ENCODE peak calls at places on chromosomes 12 and 14, in seven cellular contexts. R is A549, E is GM13977, C is left ventricle myocardium inferior, Q is esophagus muscularis mucosa, L is dorsolateral prefrontal cortex, J is AG04449. G is an unnamed sample.

GRCh38 chr14:103552811-103553210 is 9.6 kb downstream of the BAG5 start:
- DNase-seq in R (no peak), E (no peak), C (peak; percentile 15), Q (no peak), L (no peak), J (no peak), G (no peak)

GRCh38 chr12:121893901-121894540 is 5.4 kb downstream of the PSMD9 start:
- DNase-seq in R (peak; percentile 65), E (no peak), C (no peak), Q (no peak), L (no peak), J (no peak), G (peak; percentile 53)

GRCh38 chr12:46825526-46826414 is at the start of gene SLC38A4:
- DNase-seq in R (no peak), E (no peak), C (peak; percentile 35), Q (no peak), L (no peak), J (no peak), G (no peak)

GRCh38 chr14:75069021-75069810 is at the start of gene ZC2HC1C:
- DNase-seq in R (peak; percentile 84), E (peak; percentile 80), C (peak; percentile 97), Q (peak; percentile 98), L (peak; percentile 90), J (no peak), G (peak; percentile 56)

GRCh38 chr14:22147716-22148115 is 441.3 kb downstream of the DAD1 start:
- DNase-seq in R (no peak), E (no peak), C (no peak), Q (no peak), L (no peak), J (no peak), G (peak; percentile 26)

GRCh38 chr14:100056964-100057817 is 8.0 kb upstream of the EVL start:
- DNase-seq in R (peak; percentile 28), E (peak; percentile 69), C (no peak), Q (no peak), L (no peak), J (no peak), G (peak; percentile 31)

GRCh38 chr12:89731614-89732013 is 23.0 kb upstream of the ATP2B1 start:
- DNase-seq in R (no peak), E (no peak), C (no peak), Q (no peak), L (no peak), J (no peak), G (no peak)

GRCh38 chr14:23445773-23446172 is 10.3 kb upstream of the MYH7 start:
- DNase-seq in R (no peak), E (no peak), C (no peak), Q (no peak), L (no peak), J (no peak), G (no peak)

GRCh38 chr14:104378636-104379225 is 200.8 kb upstream of the C14orf180 start:
- DNase-seq in R (no peak), E (no peak), C (no peak), Q (no peak), L (no peak), J (no peak), G (no peak)

GRCh38 chr12:103590271-103590670 is 3.2 kb downstream of the STAB2 start:
- DNase-seq in R (no peak), E (no peak), C (no peak), Q (no peak), L (no peak), J (no peak), G (no peak)

GRCh38 chr12:124551268-124552144 is 15.9 kb downstream of the NCOR2 start:
- DNase-seq in R (no peak), E (no peak), C (peak; percentile 68), Q (peak; percentile 94), L (no peak), J (no peak), G (peak; percentile 20)

GRCh38 chr12:26651566-26652188 is 181.3 kb downstream of the ITPR2 start:
- DNase-seq in R (peak; percentile 71), E (peak; percentile 47), C (no peak), Q (no peak), L (peak; percentile 53), J (no peak), G (peak; percentile 60)

GRCh38 chr14:55713496-55713895 is 133.5 kb downstream of the KTN1 start:
- DNase-seq in R (no peak), E (no peak), C (no peak), Q (no peak), L (no peak), J (no peak), G (no peak)

GRCh38 chr12:47299586-47299985 is 219.8 kb upstream of the AMIGO2 start:
- DNase-seq in R (no peak), E (no peak), C (no peak), Q (no peak), L (no peak), J (no peak), G (no peak)

GRCh38 chr12:49507139-49507538 is 31.7 kb upstream of the KCNH3 start:
- DNase-seq in R (peak; percentile 67), E (no peak), C (no peak), Q (peak; percentile 14), L (no peak), J (peak; percentile 72), G (no peak)

GRCh38 chr14:104925214-104925899 is 678 bp downstream of the PLD4 start:
- DNase-seq in R (no peak), E (no peak), C (no peak), Q (no peak), L (no peak), J (no peak), G (no peak)

GRCh38 chr12:28780096-28780495 is 369.0 kb upstream of the FAR2 start:
- DNase-seq in R (peak; percentile 38), E (no peak), C (no peak), Q (no peak), L (no peak), J (peak; percentile 21), G (no peak)

GRCh38 chr14:38526841-38527501 is 271.1 kb upstream of the CLEC14A start:
- DNase-seq in R (no peak), E (no peak), C (no peak), Q (no peak), L (no peak), J (no peak), G (no peak)

GRCh38 chr12:4031703-4032291 is 158.6 kb upstream of the PARP11 start:
- DNase-seq in R (peak; percentile 15), E (peak; percentile 31), C (peak; percentile 20), Q (no peak), L (no peak), J (no peak), G (no peak)

GRCh38 chr12:29403991-29404390 is 23.0 kb upstream of the ERGIC2 start:
- DNase-seq in R (no peak), E (no peak), C (no peak), Q (no peak), L (no peak), J (no peak), G (no peak)

GRCh38 chr14:91870001-91870400 is 2.7 kb upstream of the TC2N start:
- DNase-seq in R (no peak), E (no peak), C (no peak), Q (no peak), L (no peak), J (no peak), G (peak; percentile 72)

GRCh38 chr14:104078031-104078455 is 7.5 kb upstream of the ASPG start:
- DNase-seq in R (peak; percentile 93), E (peak; percentile 95), C (peak; percentile 83), Q (no peak), L (peak; percentile 82), J (peak; percentile 52), G (peak; percentile 90)

GRCh38 chr12:80273144-80273543 is 170.9 kb upstream of the PTPRQ start:
- DNase-seq in R (no peak), E (no peak), C (no peak), Q (no peak), L (no peak), J (no peak), G (no peak)

GRCh38 chr12:101852998-101853397 is 22.2 kb upstream of the GNPTAB start:
- DNase-seq in R (no peak), E (no peak), C (no peak), Q (no peak), L (no peak), J (no peak), G (no peak)

GRCh38 chr12:124005736-124006581 is 32.9 kb downstream of the ZNF664 start:
- DNase-seq in R (no peak), E (no peak), C (no peak), Q (no peak), L (no peak), J (no peak), G (peak; percentile 4)

GRCh38 chr12:47158792-47159191 is 79.0 kb upstream of the AMIGO2 start:
- DNase-seq in R (no peak), E (no peak), C (no peak), Q (no peak), L (no peak), J (no peak), G (no peak)

GRCh38 chr12:88793091-88793490 is 212.8 kb upstream of the KITLG start:
- DNase-seq in R (no peak), E (no peak), C (no peak), Q (no peak), L (no peak), J (peak; percentile 46), G (no peak)

GRCh38 chr12:113899042-113899843 is 66.9 kb downstream of the RBM19 start:
- DNase-seq in R (no peak), E (no peak), C (no peak), Q (no peak), L (no peak), J (no peak), G (no peak)

GRCh38 chr12:94172973-94173372 is 24.6 kb downstream of the PLXNC1 start:
- DNase-seq in R (no peak), E (no peak), C (no peak), Q (no peak), L (no peak), J (peak; percentile 94), G (no peak)

GRCh38 chr12:113071427-113072112 is 15.0 kb downstream of the DTX1 start:
- DNase-seq in R (no peak), E (no peak), C (no peak), Q (no peak), L (no peak), J (no peak), G (no peak)

GRCh38 chr12:15580431-15580830 is 208.8 kb downstream of the EPS8 start:
- DNase-seq in R (no peak), E (no peak), C (no peak), Q (no peak), L (no peak), J (no peak), G (peak; percentile 44)
- TF ChIP-seq CTCF in R (no peak), E (peak; percentile 42), C (no peak), Q (no peak), L (no peak), J (no peak), G (no peak)

GRCh38 chr12:6067152-6067916 is 57.1 kb downstream of the VWF start:
- DNase-seq in R (peak; percentile 84), E (no peak), C (no peak), Q (no peak), L (no peak), J (no peak), G (no peak)
- TF ChIP-seq CTCF in R (peak; percentile 53), E (no peak), C (peak; percentile 53), Q (peak; percentile 41), L (peak; percentile 13), J (peak; percentile 39), G (no peak)

GRCh38 chr12:82627799-82628198 is 58.9 kb upstream of the TMTC2 start:
- DNase-seq in R (peak; percentile 20), E (peak; percentile 25), C (no peak), Q (no peak), L (no peak), J (no peak), G (no peak)
- TF ChIP-seq CTCF in R (peak; percentile 55), E (peak; percentile 56), C (no peak), Q (no peak), L (peak; percentile 40), J (no peak), G (no peak)

GRCh38 chr14:102158797-102159196 is 19.1 kb downstream of the WDR20 start:
- DNase-seq in R (no peak), E (no peak), C (no peak), Q (no peak), L (no peak), J (no peak), G (no peak)
- TF ChIP-seq CTCF in R (no peak), E (no peak), C (no peak), Q (no peak), L (no peak), J (no peak), G (no peak)

G was measured in activated CD8-positive, alpha-beta T cell treated with anti-CD3 and anti-CD28 coated beads for 36 hours.